ENCODE peak calls at places on chromosome 13, in nine cellular contexts. T, V, A, S, D, C, H, Y and G are unnamed samples.
A peak's percentile ranks its signal among the peaks of the same experiment; 100 is the strongest.

GRCh38 chr13:41917641-41918040 is 43.3 kb downstream of the VWA8 start:
- DNase-seq in A (no peak), S (peak; percentile 88), H (no peak), Y (no peak), T (no peak), D (no peak), C (no peak), V (no peak), G (no peak)

GRCh38 chr13:43154083-43154739 is 130.8 kb downstream of the DNAJC15 start:
- DNase-seq in D (no peak), C (no peak), Y (no peak), H (no peak), A (no peak), T (no peak), V (no peak), S (no peak), G (no peak)

GRCh38 chr13:97346097-97346496 is 87.9 kb upstream of the RAP2A start:
- DNase-seq in A (no peak), C (no peak), S (no peak), D (no peak), H (no peak), V (no peak), T (no peak), Y (no peak), G (no peak)

GRCh38 chr13:59914556-59914955 is 249.2 kb downstream of the DIAPH3 start:
- DNase-seq in T (no peak), C (no peak), V (no peak), D (no peak), A (no peak), H (no peak), S (peak; percentile 68), Y (no peak), G (no peak)

GRCh38 chr13:61664821-61665705 is 249.4 kb upstream of the PCDH20 start:
- DNase-seq in S (no peak), C (no peak), T (no peak), H (no peak), A (no peak), V (no peak), D (no peak), Y (no peak), G (no peak)

GRCh38 chr13:100063333-100063732 is 25.6 kb upstream of the PCCA start:
- DNase-seq in V (no peak), C (no peak), S (peak; percentile 44), Y (no peak), T (no peak), D (no peak), A (no peak), H (no peak), G (no peak)

GRCh38 chr13:108326318-108326717 is 56.8 kb downstream of the TNFSF13B start:
- DNase-seq in Y (no peak), S (no peak), T (no peak), H (no peak), A (no peak), C (no peak), D (no peak), V (no peak), G (no peak)

GRCh38 chr13:107301724-107302374 is 733.9 kb upstream of the ARGLU1 start:
- DNase-seq in S (no peak), V (no peak), A (no peak), D (no peak), T (no peak), C (no peak), Y (no peak), H (no peak), G (no peak)

GRCh38 chr13:102020611-102021216 is 381.1 kb downstream of the FGF14 start:
- DNase-seq in S (no peak), V (no peak), Y (no peak), T (no peak), C (no peak), H (no peak), A (no peak), D (no peak), G (no peak)

GRCh38 chr13:94481966-94482365 is 2.5 kb upstream of the DCT start:
- DNase-seq in V (no peak), C (no peak), H (no peak), S (peak; percentile 66), D (peak; percentile 10), T (no peak), A (no peak), Y (no peak), G (no peak)

GRCh38 chr13:77861716-77862115 is 56.9 kb downstream of the EDNRB start:
- DNase-seq in V (no peak), T (no peak), A (no peak), H (no peak), D (no peak), C (no peak), Y (no peak), S (no peak), G (no peak)

DNA sequence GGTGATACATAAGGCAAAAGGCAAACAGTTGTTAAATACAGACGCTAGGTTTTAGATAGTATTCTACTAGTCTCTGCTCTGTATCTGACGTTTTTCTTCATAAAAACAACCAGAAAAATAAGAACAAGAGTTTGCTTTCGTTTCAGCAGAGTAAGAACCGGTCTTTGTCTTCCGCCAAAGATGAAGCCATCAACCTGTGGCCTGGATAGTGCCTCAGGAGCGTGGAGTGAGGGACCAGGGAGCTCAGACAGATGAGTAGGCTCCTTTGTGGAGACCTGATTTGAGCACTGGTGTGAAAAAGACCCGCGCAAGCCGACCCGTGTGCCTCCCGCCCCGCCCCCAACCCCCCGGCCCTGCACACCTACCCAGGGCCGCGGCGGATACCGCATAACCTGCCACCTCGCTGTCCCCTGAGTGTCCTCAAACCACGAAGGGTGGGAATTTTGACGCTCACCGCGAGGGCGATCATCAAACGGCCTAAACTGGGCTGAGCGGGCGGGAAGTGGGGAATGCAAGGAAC is 969 bp upstream of the LMO7 start:
- DNase-seq in A (no peak), H (no peak), C (no peak), V (no peak), Y (no peak), S (no peak), D (no peak), T (peak; percentile 23), G (peak; percentile 30)
- H3K27ac ChIP-seq in A (peak overlapping the region; percentile 54), H (peak overlapping the region; percentile 85), C (peak overlapping the region; percentile 75), V (peak overlapping the region; percentile 88), Y (no peak overlapping the region), S (peak overlapping the region; percentile 81), D (no peak overlapping the region), T (peak overlapping the region; percentile 87), G (peak overlapping the region; percentile 90)

GRCh38 chr13:72959643-72960042 is 99.2 kb upstream of the KLF5 start:
- DNase-seq in Y (no peak), H (no peak), S (peak; percentile 48), D (no peak), A (no peak), T (no peak), V (no peak), C (no peak), G (no peak)
- TF ChIP-seq POLR2A in Y (no peak), H (no peak), S (no peak), D (no peak), A (no peak), T (no peak), V (no peak), C (no peak), G (no peak)

GRCh38 chr13:109779876-109780516 is 6.4 kb downstream of the IRS2 start:
- DNase-seq in C (no peak), H (no peak), A (no peak), V (no peak), D (no peak), S (no peak), Y (no peak), T (no peak), G (no peak)

GRCh38 chr13:109780880-109781383 is 5.5 kb downstream of the IRS2 start:
- DNase-seq in T (no peak), D (no peak), Y (no peak), V (no peak), S (no peak), A (no peak), C (no peak), H (no peak), G (no peak)

GRCh38 chr13:109782066-109782822 is 4.1 kb downstream of the IRS2 start:
- DNase-seq in H (no peak), C (no peak), T (no peak), Y (no peak), V (no peak), A (no peak), S (no peak), D (no peak), G (no peak)

GRCh38 chr13:109782823-109783411 is 3.5 kb downstream of the IRS2 start:
- DNase-seq in D (no peak), Y (no peak), T (no peak), C (no peak), H (no peak), S (no peak), A (no peak), V (no peak), G (no peak)

DNA sequence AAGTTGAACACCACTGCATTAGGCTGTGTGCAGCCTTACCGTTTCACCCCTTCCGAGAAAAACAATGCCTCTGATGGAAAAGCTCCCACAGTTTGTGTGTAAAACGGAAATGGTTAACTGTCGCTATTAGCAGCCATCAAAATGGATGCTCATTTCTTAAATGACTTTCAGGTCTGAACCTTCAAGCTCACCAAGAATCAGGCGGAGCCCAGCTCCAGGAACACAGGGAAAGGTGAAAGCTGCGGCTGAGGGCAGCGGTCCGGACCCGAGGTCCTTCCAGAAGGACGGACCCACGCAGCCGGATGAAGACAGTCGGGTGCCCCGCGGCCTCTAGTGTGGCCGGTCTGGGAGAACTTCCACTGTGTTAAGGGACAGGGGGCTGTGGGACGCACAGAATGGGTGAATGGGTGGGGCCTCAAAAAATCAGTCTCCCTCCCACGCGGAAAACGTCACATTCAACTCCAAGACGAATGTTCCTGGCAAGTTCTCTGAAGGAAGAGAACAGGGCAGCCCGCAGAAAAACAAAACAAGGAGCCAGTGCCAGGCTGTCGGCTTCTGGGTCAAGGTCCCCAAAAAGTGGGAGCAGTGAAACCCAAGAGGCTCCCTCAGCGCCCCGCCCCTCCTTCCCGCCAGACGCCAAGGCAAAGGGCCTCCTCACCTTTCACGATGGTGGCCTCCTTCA is 4.9 kb downstream of the IRS2 start:
- DNase-seq in C (no peak), D (no peak), V (no peak), Y (no peak), T (peak; percentile 19), A (no peak), H (no peak), S (no peak), G (peak; percentile 92)
- H3K4me3 ChIP-seq in C (peak overlapping the region; percentile 32), D (peak overlapping the region; percentile 89), V (peak overlapping the region; percentile 48), Y (peak overlapping the region; percentile 19), T (no peak overlapping the region), A (peak overlapping the region; percentile 49), H (peak overlapping the region; percentile 33), S (peak overlapping the region; percentile 10), G (peak overlapping the region; percentile 45)

DNA sequence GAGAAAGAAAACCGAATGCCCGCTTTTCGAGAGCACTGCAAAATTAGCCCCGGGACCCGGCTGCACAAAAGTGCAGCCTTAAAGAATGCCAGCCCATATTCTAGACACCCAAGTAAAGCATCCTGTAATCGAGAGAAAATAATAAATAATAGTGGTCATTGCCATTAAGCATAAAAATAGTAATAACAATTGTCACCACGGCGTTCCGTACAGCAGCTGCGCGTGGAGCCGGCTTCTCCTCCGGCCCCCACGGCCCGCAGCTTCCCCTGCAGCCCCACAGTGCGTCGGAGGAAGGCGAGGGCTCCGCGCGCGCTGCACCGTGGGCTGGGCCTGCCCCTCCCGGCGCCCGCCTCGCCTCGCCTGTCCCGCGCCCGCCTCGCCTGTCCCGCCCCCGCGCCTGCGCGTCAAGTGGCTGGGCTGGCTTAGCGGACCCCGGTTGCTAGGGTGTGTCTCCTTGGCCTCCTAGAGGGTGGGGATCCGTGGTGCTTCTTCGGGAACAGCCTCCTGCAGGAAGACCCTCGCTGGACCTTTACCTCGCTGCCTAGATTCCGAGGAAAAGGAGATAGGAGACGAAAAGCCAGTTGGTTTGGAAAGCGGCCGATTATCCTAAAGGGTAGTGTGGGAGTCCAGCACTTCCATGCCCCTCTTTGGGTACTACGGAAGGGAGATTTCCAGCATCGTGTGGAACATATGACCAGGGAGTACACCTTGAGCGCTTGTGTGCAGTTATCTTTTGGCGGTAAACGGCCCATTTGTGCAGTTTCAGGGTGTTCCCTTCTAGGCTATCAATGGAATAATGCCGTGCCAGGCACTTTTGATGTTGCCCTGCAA is at the start of gene LRRC63:
- DNase-seq in Y (peak; percentile 88), H (peak; percentile 45), V (peak; percentile 70), T (peak; percentile 81), D (peak; percentile 38), A (peak; percentile 87), S (no peak), C (peak; percentile 50), G (peak; percentile 47)
- H3K27ac ChIP-seq in Y (peak within 1 kb of the TSS; percentile 68), H (peak within 1 kb of the TSS; percentile 4), V (peak within 1 kb of the TSS; percentile 23), T (no peak within 1 kb of the TSS), D (peak within 1 kb of the TSS; percentile 54), A (peak within 1 kb of the TSS; percentile 35), S (no peak within 1 kb of the TSS), C (no peak within 1 kb of the TSS), G (no peak within 1 kb of the TSS)